ENCODE peak calls at places on chromosomes 1 and 21, in nine cellular contexts. One of them, this sample, is unnamed.

GRCh38 chr1:182718311-182718710 is 33.9 kb upstream of the RGS8 start:
- DNase-seq in K562: no peak
- DNase-seq in endothelial cell of umbilical vein: no peak
- DNase-seq in HepG2: no peak
- DNase-seq in transverse colon: no peak
- DNase-seq in stomach: no peak
- DNase-seq in prostate gland: no peak
- DNase-seq in breast epithelium: no peak
- DNase-seq in sigmoid colon: no peak
- DNase-seq in this sample: no peak

GRCh38 chr1:43883321-43883720 is 50.3 kb upstream of the ARTN start:
- DNase-seq in K562: no peak
- DNase-seq in endothelial cell of umbilical vein: no peak
- DNase-seq in HepG2: no peak
- DNase-seq in transverse colon: peak; percentile 15
- DNase-seq in stomach: no peak
- DNase-seq in prostate gland: no peak
- DNase-seq in breast epithelium: no peak
- DNase-seq in sigmoid colon: no peak
- DNase-seq in this sample: no peak

GRCh38 chr1:21668232-21669032 is 725 bp downstream of the RAP1GAP start:
- DNase-seq in K562: peak; percentile 47
- DNase-seq in endothelial cell of umbilical vein: no peak
- DNase-seq in HepG2: no peak
- DNase-seq in transverse colon: no peak
- DNase-seq in stomach: peak; percentile 23
- DNase-seq in prostate gland: no peak
- DNase-seq in breast epithelium: no peak
- DNase-seq in sigmoid colon: peak; percentile 58
- DNase-seq in this sample: peak; percentile 69

GRCh38 chr1:16122361-16122881 is 33.4 kb downstream of the EPHA2 start:
- DNase-seq in K562: no peak
- DNase-seq in endothelial cell of umbilical vein: no peak
- DNase-seq in HepG2: no peak
- DNase-seq in transverse colon: no peak
- DNase-seq in stomach: no peak
- DNase-seq in prostate gland: no peak
- DNase-seq in breast epithelium: no peak
- DNase-seq in sigmoid colon: no peak
- DNase-seq in this sample: peak; percentile 52

GRCh38 chr1:105485207-105485606 is 1571.3 kb upstream of the PRMT6 start:
- DNase-seq in K562: no peak
- DNase-seq in endothelial cell of umbilical vein: no peak
- DNase-seq in HepG2: no peak
- DNase-seq in transverse colon: no peak
- DNase-seq in stomach: no peak
- DNase-seq in prostate gland: no peak
- DNase-seq in breast epithelium: no peak
- DNase-seq in sigmoid colon: no peak
- DNase-seq in this sample: no peak

GRCh38 chr21:31201548-31201947 is 142.5 kb downstream of the TIAM1 start:
- DNase-seq in K562: no peak
- DNase-seq in endothelial cell of umbilical vein: no peak
- DNase-seq in HepG2: no peak
- DNase-seq in transverse colon: peak; percentile 10
- DNase-seq in stomach: no peak
- DNase-seq in prostate gland: no peak
- DNase-seq in breast epithelium: no peak
- DNase-seq in sigmoid colon: peak; percentile 83
- DNase-seq in this sample: no peak

GRCh38 chr21:34046917-34047316 is 26.5 kb upstream of the MRPS6 start:
- DNase-seq in K562: no peak
- DNase-seq in endothelial cell of umbilical vein: no peak
- DNase-seq in HepG2: no peak
- DNase-seq in transverse colon: no peak
- DNase-seq in stomach: no peak
- DNase-seq in prostate gland: no peak
- DNase-seq in breast epithelium: no peak
- DNase-seq in sigmoid colon: no peak
- DNase-seq in this sample: no peak

GRCh38 chr1:197800379-197801110 is 25.3 kb upstream of the DENND1B start:
- DNase-seq in K562: no peak
- DNase-seq in endothelial cell of umbilical vein: no peak
- DNase-seq in HepG2: no peak
- DNase-seq in transverse colon: no peak
- DNase-seq in stomach: no peak
- DNase-seq in prostate gland: no peak
- DNase-seq in breast epithelium: no peak
- DNase-seq in sigmoid colon: no peak
- DNase-seq in this sample: no peak

GRCh38 chr1:85629532-85629920 is 49.0 kb downstream of the CCN1 start:
- DNase-seq in K562: no peak
- DNase-seq in endothelial cell of umbilical vein: no peak
- DNase-seq in HepG2: peak; percentile 74
- DNase-seq in transverse colon: no peak
- DNase-seq in stomach: no peak
- DNase-seq in prostate gland: no peak
- DNase-seq in breast epithelium: no peak
- DNase-seq in sigmoid colon: no peak
- DNase-seq in this sample: no peak

GRCh38 chr1:9293512-9294439 is 1.1 kb downstream of the SPSB1 start:
- DNase-seq in K562: peak; percentile 41
- DNase-seq in endothelial cell of umbilical vein: no peak
- DNase-seq in HepG2: no peak
- DNase-seq in transverse colon: peak; percentile 55
- DNase-seq in stomach: peak; percentile 33
- DNase-seq in prostate gland: no peak
- DNase-seq in breast epithelium: no peak
- DNase-seq in sigmoid colon: no peak
- DNase-seq in this sample: peak; percentile 84

GRCh38 chr1:218809625-218810024 is 364.1 kb upstream of the LYPLAL1 start:
- DNase-seq in K562: no peak
- DNase-seq in endothelial cell of umbilical vein: peak; percentile 67
- DNase-seq in HepG2: no peak
- DNase-seq in transverse colon: no peak
- DNase-seq in stomach: no peak
- DNase-seq in prostate gland: no peak
- DNase-seq in breast epithelium: no peak
- DNase-seq in sigmoid colon: no peak
- DNase-seq in this sample: no peak

GRCh38 chr1:39524591-39525365 is 33.3 kb downstream of the BMP8A start:
- DNase-seq in K562: no peak
- DNase-seq in endothelial cell of umbilical vein: no peak
- DNase-seq in HepG2: no peak
- DNase-seq in transverse colon: no peak
- DNase-seq in stomach: no peak
- DNase-seq in prostate gland: no peak
- DNase-seq in breast epithelium: no peak
- DNase-seq in sigmoid colon: no peak
- DNase-seq in this sample: peak; percentile 71

GRCh38 chr21:35730325-35730724 is 330.0 kb downstream of the SETD4 start:
- DNase-seq in K562: no peak
- DNase-seq in endothelial cell of umbilical vein: no peak
- DNase-seq in HepG2: no peak
- DNase-seq in transverse colon: no peak
- DNase-seq in stomach: no peak
- DNase-seq in prostate gland: no peak
- DNase-seq in breast epithelium: no peak
- DNase-seq in sigmoid colon: no peak
- DNase-seq in this sample: no peak

GRCh38 chr1:182666736-182667135 is 17.7 kb downstream of the RGS8 start:
- DNase-seq in K562: no peak
- DNase-seq in endothelial cell of umbilical vein: no peak
- DNase-seq in HepG2: no peak
- DNase-seq in transverse colon: no peak
- DNase-seq in stomach: no peak
- DNase-seq in prostate gland: no peak
- DNase-seq in breast epithelium: no peak
- DNase-seq in sigmoid colon: no peak
- DNase-seq in this sample: no peak

GRCh38 chr1:227790868-227791267 is 24.6 kb upstream of the PRSS38 start:
- DNase-seq in K562: no peak
- DNase-seq in endothelial cell of umbilical vein: no peak
- DNase-seq in HepG2: no peak
- DNase-seq in transverse colon: no peak
- DNase-seq in stomach: no peak
- DNase-seq in prostate gland: no peak
- DNase-seq in breast epithelium: no peak
- DNase-seq in sigmoid colon: no peak
- DNase-seq in this sample: no peak

GRCh38 chr1:159897962-159898361 is 2.0 kb downstream of the CFAP45 start:
- DNase-seq in K562: no peak
- DNase-seq in endothelial cell of umbilical vein: no peak
- DNase-seq in HepG2: no peak
- DNase-seq in transverse colon: no peak
- DNase-seq in stomach: no peak
- DNase-seq in prostate gland: no peak
- DNase-seq in breast epithelium: no peak
- DNase-seq in sigmoid colon: no peak
- DNase-seq in this sample: no peak

GRCh38 chr1:164701221-164701761 is 142.3 kb downstream of the PBX1 start:
- DNase-seq in K562: no peak
- DNase-seq in endothelial cell of umbilical vein: no peak
- DNase-seq in HepG2: no peak
- DNase-seq in transverse colon: no peak
- DNase-seq in stomach: no peak
- DNase-seq in prostate gland: no peak
- DNase-seq in breast epithelium: no peak
- DNase-seq in sigmoid colon: no peak
- DNase-seq in this sample: no peak

GRCh38 chr1:50333595-50333974 is 89.7 kb downstream of the DMRTA2 start:
- DNase-seq in K562: peak; percentile 89
- DNase-seq in endothelial cell of umbilical vein: peak; percentile 32
- DNase-seq in HepG2: no peak
- DNase-seq in transverse colon: peak; percentile 70
- DNase-seq in stomach: peak; percentile 45
- DNase-seq in prostate gland: no peak
- DNase-seq in breast epithelium: no peak
- DNase-seq in sigmoid colon: no peak
- DNase-seq in this sample: peak; percentile 85

GRCh38 chr21:33230518-33231324 is 983 bp downstream of the IFNAR2 start:
- DNase-seq in K562: peak; percentile 67
- DNase-seq in endothelial cell of umbilical vein: peak; percentile 83
- DNase-seq in HepG2: peak; percentile 37
- DNase-seq in transverse colon: peak; percentile 66
- DNase-seq in stomach: no peak
- DNase-seq in prostate gland: peak; percentile 36
- DNase-seq in breast epithelium: no peak
- DNase-seq in sigmoid colon: peak; percentile 76
- DNase-seq in this sample: peak; percentile 92

GRCh38 chr21:37447288-37447936 is 80.8 kb downstream of the DYRK1A start:
- DNase-seq in K562: no peak
- DNase-seq in endothelial cell of umbilical vein: no peak
- DNase-seq in HepG2: no peak
- DNase-seq in transverse colon: no peak
- DNase-seq in stomach: no peak
- DNase-seq in prostate gland: no peak
- DNase-seq in breast epithelium: no peak
- DNase-seq in sigmoid colon: no peak
- DNase-seq in this sample: no peak

GRCh38 chr1:171137580-171137979 is 46.9 kb downstream of the FMO3 start:
- DNase-seq in K562: no peak
- DNase-seq in endothelial cell of umbilical vein: no peak
- DNase-seq in HepG2: no peak
- DNase-seq in transverse colon: no peak
- DNase-seq in stomach: no peak
- DNase-seq in prostate gland: no peak
- DNase-seq in breast epithelium: no peak
- DNase-seq in sigmoid colon: no peak
- DNase-seq in this sample: no peak

GRCh38 chr1:38006008-38006828 is 904 bp upstream of the FHL3 start:
- DNase-seq in K562: no peak
- DNase-seq in endothelial cell of umbilical vein: no peak
- DNase-seq in HepG2: no peak
- DNase-seq in transverse colon: no peak
- DNase-seq in stomach: no peak
- DNase-seq in prostate gland: no peak
- DNase-seq in breast epithelium: no peak
- DNase-seq in sigmoid colon: no peak
- DNase-seq in this sample: no peak

GRCh38 chr1:182641561-182641960 is 37.4 kb upstream of the RGS16 start:
- DNase-seq in K562: no peak
- DNase-seq in endothelial cell of umbilical vein: no peak
- DNase-seq in HepG2: no peak
- DNase-seq in transverse colon: no peak
- DNase-seq in stomach: no peak
- DNase-seq in prostate gland: peak; percentile 14
- DNase-seq in breast epithelium: no peak
- DNase-seq in sigmoid colon: no peak
- DNase-seq in this sample: no peak

GRCh38 chr1:225460737-225461532 is 33.1 kb upstream of the LBR start:
- DNase-seq in K562: no peak
- DNase-seq in endothelial cell of umbilical vein: no peak
- DNase-seq in HepG2: no peak
- DNase-seq in transverse colon: no peak
- DNase-seq in stomach: no peak
- DNase-seq in prostate gland: no peak
- DNase-seq in breast epithelium: no peak
- DNase-seq in sigmoid colon: peak; percentile 71
- DNase-seq in this sample: peak; percentile 66
- H3K4me3 ChIP-seq in K562: no peak overlapping the region
- H3K4me3 ChIP-seq in endothelial cell of umbilical vein: no peak overlapping the region
- H3K4me3 ChIP-seq in HepG2: no peak overlapping the region
- H3K4me3 ChIP-seq in transverse colon: no peak overlapping the region
- H3K4me3 ChIP-seq in stomach: no peak overlapping the region
- H3K4me3 ChIP-seq in prostate gland: no peak overlapping the region
- H3K4me3 ChIP-seq in breast epithelium: no peak overlapping the region
- H3K4me3 ChIP-seq in sigmoid colon: peak overlapping the region; percentile 24
- H3K4me3 ChIP-seq in this sample: no peak overlapping the region

GRCh38 chr1:27004471-27005165 is 8.0 kb downstream of the TENT5B start:
- DNase-seq in K562: peak; percentile 84
- DNase-seq in endothelial cell of umbilical vein: no peak
- DNase-seq in HepG2: no peak
- DNase-seq in transverse colon: no peak
- DNase-seq in stomach: peak; percentile 61
- DNase-seq in prostate gland: no peak
- DNase-seq in breast epithelium: no peak
- DNase-seq in sigmoid colon: peak; percentile 85
- DNase-seq in this sample: no peak
- TF ChIP-seq POLR2A in K562: no peak
- TF ChIP-seq POLR2A in endothelial cell of umbilical vein: no peak
- TF ChIP-seq POLR2A in HepG2: peak; percentile 13
- TF ChIP-seq POLR2A in transverse colon: no peak
- TF ChIP-seq POLR2A in stomach: no peak
- TF ChIP-seq POLR2A in prostate gland: no peak
- TF ChIP-seq POLR2A in breast epithelium: no peak
- TF ChIP-seq POLR2A in sigmoid colon: no peak
- TF ChIP-seq POLR2A in this sample: no peak

GRCh38 chr1:201354151-201354900 is 23.2 kb downstream of the TNNT2 start:
- DNase-seq in K562: no peak
- DNase-seq in endothelial cell of umbilical vein: no peak
- DNase-seq in HepG2: no peak
- DNase-seq in transverse colon: no peak
- DNase-seq in stomach: no peak
- DNase-seq in prostate gland: no peak
- DNase-seq in breast epithelium: no peak
- DNase-seq in sigmoid colon: no peak
- DNase-seq in this sample: peak; percentile 59
- TF ChIP-seq POLR2AphosphoS5 in K562: no peak
- TF ChIP-seq POLR2AphosphoS5 in endothelial cell of umbilical vein: no peak
- TF ChIP-seq POLR2AphosphoS5 in HepG2: no peak
- TF ChIP-seq POLR2AphosphoS5 in transverse colon: no peak
- TF ChIP-seq POLR2AphosphoS5 in stomach: no peak
- TF ChIP-seq POLR2AphosphoS5 in prostate gland: no peak
- TF ChIP-seq POLR2AphosphoS5 in breast epithelium: no peak
- TF ChIP-seq POLR2AphosphoS5 in sigmoid colon: no peak
- TF ChIP-seq POLR2AphosphoS5 in this sample: no peak

GRCh38 chr21:43919283-43919682 is 54.3 kb downstream of the AGPAT3 start:
- DNase-seq in K562: no peak
- DNase-seq in endothelial cell of umbilical vein: no peak
- DNase-seq in HepG2: no peak
- DNase-seq in transverse colon: no peak
- DNase-seq in stomach: no peak
- DNase-seq in prostate gland: no peak
- DNase-seq in breast epithelium: no peak
- DNase-seq in sigmoid colon: no peak
- DNase-seq in this sample: no peak
- H3K4me3 ChIP-seq in K562: no peak overlapping the region
- H3K4me3 ChIP-seq in endothelial cell of umbilical vein: no peak overlapping the region
- H3K4me3 ChIP-seq in HepG2: no peak overlapping the region
- H3K4me3 ChIP-seq in transverse colon: no peak overlapping the region
- H3K4me3 ChIP-seq in stomach: no peak overlapping the region
- H3K4me3 ChIP-seq in prostate gland: no peak overlapping the region
- H3K4me3 ChIP-seq in breast epithelium: no peak overlapping the region
- H3K4me3 ChIP-seq in sigmoid colon: no peak overlapping the region
- H3K4me3 ChIP-seq in this sample: no peak overlapping the region

This sample was measured in spleen.